ENCODE peak calls at places on chromosomes 7 and 10, in four cellular contexts. K, U, S and C are unnamed samples.

GRCh38 chr10:98055875-98056516 is 25.6 kb upstream of the CRTAC1 start:
- DNase-seq in K (no peak), U (peak), S (no peak), C (no peak)

GRCh38 chr7:15554081-15554480 is 7.7 kb downstream of the AGMO start:
- DNase-seq in K (no peak), U (peak), S (peak), C (no peak)

GRCh38 chr7:67992287-67992686 is 995.7 kb downstream of the TYW1 start:
- DNase-seq in K (no peak), U (no peak), S (no peak), C (no peak)

GRCh38 chr7:89072094-89072493 is 276.6 kb upstream of the TEX47 start:
- DNase-seq in K (no peak), U (no peak), S (no peak), C (peak)

GRCh38 chr7:19932549-19933249 is 159.3 kb upstream of the TMEM196 start:
- DNase-seq in K (no peak), U (no peak), S (no peak), C (no peak)

GRCh38 chr7:2921748-2922147 is 77.6 kb upstream of the GNA12 start:
- DNase-seq in K (peak), U (peak), S (no peak), C (no peak)

GRCh38 chr7:142646274-142646895 is 102.9 kb upstream of the PRSS1 start:
- DNase-seq in K (no peak), U (no peak), S (no peak), C (no peak)

GRCh38 chr7:141360414-141360760 is 190.8 kb upstream of the AGK start:
- DNase-seq in K (no peak), U (no peak), S (no peak), C (no peak)

GRCh38 chr7:27116521-27116946 is 14.0 kb downstream of the HOXA4 start:
- DNase-seq in K (no peak), U (no peak), S (no peak), C (no peak)

GRCh38 chr10:3116508-3117100 is 49.3 kb downstream of the PFKP start:
- DNase-seq in K (no peak), U (no peak), S (no peak), C (no peak)

GRCh38 chr10:21145751-21146445 is 248.8 kb upstream of the NEBL start:
- DNase-seq in K (no peak), U (no peak), S (no peak), C (no peak)

GRCh38 chr10:24935504-24936292 is 16.7 kb downstream of the PRTFDC1 start:
- DNase-seq in K (no peak), U (no peak), S (no peak), C (no peak)

GRCh38 chr7:2016021-2016631 is 216.6 kb downstream of the MAD1L1 start:
- DNase-seq in K (no peak), U (no peak), S (no peak), C (no peak)

GRCh38 chr7:128396357-128396756 is 13.4 kb downstream of the IMPDH1 start:
- DNase-seq in K (no peak), U (no peak), S (no peak), C (no peak)

GRCh38 chr7:86911703-86912102 is 147.8 kb downstream of the ELAPOR2 start:
- DNase-seq in K (no peak), U (peak), S (no peak), C (no peak)

GRCh38 chr10:72953687-72954086 is 919 bp downstream of the PLA2G12B start:
- DNase-seq in K (no peak), U (no peak), S (no peak), C (no peak)

GRCh38 chr7:7416031-7416968 is 119.4 kb downstream of the COL28A1 start:
- DNase-seq in K (no peak), U (peak), S (no peak), C (no peak)

GRCh38 chr10:69757206-69757552 is 44.5 kb upstream of the COL13A1 start:
- DNase-seq in K (no peak), U (no peak), S (no peak), C (no peak)

GRCh38 chr10:13792011-13792410 is 205.2 kb downstream of the PRPF18 start:
- DNase-seq in K (no peak), U (no peak), S (no peak), C (no peak)

GRCh38 chr7:101779267-101779666 is 38.2 kb upstream of the CUX1 start:
- DNase-seq in K (no peak), U (no peak), S (no peak), C (peak)

GRCh38 chr10:30207485-30208052 is 141.5 kb downstream of the MTPAP start:
- DNase-seq in K (no peak), U (peak), S (no peak), C (no peak)

GRCh38 chr10:74823791-74824183 is 2.6 kb upstream of the KAT6B start:
- DNase-seq in K (no peak), U (peak), S (no peak), C (no peak)

GRCh38 chr10:132536241-132536963 is 1.2 kb upstream of the INPP5A start:
- DNase-seq in K (no peak), U (peak), S (no peak), C (no peak)

GRCh38 chr10:114879541-114880158 is 58.1 kb downstream of the FHIP2A start:
- DNase-seq in K (peak), U (peak), S (no peak), C (no peak)

GRCh38 chr7:31464601-31465000 is 49.3 kb upstream of the ITPRID1 start:
- DNase-seq in K (peak), U (peak), S (no peak), C (no peak)

GRCh38 chr10:101133489-101134298 is 2.6 kb downstream of the TLX1 start:
- DNase-seq in K (no peak), U (no peak), S (no peak), C (no peak)

DNA sequence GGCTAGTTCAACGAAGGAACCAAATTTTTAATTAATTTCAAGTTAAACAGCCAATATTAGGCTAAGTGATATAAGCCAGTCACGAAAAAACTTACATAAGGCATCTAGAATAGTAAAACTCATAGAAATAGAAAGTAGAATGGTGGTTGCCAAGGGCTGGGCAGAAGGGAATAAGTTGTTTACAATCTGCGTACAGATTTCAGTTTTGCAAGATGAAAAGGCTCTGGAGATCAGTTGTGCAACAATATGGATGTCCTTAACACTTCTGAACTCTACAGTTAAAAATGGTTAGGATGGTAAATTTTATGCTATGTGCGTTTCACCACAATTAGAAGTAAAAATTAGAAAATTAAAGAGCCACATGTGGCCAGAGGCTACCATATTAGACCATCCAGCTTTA is 13.3 kb downstream of the SCRN1 start:
- DNase-seq in K (no peak), U (no peak), S (no peak), C (no peak)
- H3K4me3 ChIP-seq in K (no peak), U (no peak), S (no peak), C (no peak)

GRCh38 chr7:92834661-92835139 is 1.7 kb downstream of the CDK6 start:
- DNase-seq in K (peak), U (peak), S (no peak), C (no peak)
- H3K4me3 ChIP-seq in K (peak), U (peak), S (peak), C (peak)

DNA sequence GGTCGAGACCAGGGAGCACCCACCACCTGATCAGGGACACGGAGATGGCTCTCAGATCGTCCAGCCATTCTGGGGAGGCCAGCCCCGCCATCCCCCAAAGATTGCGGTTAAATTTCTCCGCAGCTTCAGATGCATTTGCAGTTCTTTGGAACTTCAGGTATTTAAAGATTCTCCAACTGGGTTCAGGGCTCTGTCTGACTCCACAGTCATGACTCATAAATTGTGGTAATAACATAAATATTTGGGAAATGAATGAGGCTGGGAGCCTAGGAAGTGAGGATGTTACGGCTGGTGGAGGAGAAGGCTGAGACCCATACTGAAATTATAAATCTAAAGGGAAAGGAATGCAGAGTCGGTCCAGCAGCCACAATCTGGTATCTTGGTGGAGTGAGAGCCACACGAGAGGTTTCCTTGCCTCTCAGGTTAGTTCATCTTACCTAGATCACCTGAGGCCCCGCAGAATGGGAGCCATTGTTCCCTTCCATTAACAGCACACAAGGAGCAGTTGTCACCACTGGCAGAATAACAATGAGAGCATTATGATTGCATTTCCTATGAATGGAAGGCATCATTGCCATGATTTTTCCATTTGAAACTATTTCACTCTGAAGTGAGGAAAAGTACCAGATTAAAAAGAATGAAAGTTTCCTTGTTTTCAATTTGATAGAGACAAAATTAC is 26.7 kb upstream of the DNAJB6 start:
- DNase-seq in K (peak), U (peak), S (peak), C (peak)
- H3K4me3 ChIP-seq in K (no peak), U (peak), S (no peak), C (no peak)

DNA sequence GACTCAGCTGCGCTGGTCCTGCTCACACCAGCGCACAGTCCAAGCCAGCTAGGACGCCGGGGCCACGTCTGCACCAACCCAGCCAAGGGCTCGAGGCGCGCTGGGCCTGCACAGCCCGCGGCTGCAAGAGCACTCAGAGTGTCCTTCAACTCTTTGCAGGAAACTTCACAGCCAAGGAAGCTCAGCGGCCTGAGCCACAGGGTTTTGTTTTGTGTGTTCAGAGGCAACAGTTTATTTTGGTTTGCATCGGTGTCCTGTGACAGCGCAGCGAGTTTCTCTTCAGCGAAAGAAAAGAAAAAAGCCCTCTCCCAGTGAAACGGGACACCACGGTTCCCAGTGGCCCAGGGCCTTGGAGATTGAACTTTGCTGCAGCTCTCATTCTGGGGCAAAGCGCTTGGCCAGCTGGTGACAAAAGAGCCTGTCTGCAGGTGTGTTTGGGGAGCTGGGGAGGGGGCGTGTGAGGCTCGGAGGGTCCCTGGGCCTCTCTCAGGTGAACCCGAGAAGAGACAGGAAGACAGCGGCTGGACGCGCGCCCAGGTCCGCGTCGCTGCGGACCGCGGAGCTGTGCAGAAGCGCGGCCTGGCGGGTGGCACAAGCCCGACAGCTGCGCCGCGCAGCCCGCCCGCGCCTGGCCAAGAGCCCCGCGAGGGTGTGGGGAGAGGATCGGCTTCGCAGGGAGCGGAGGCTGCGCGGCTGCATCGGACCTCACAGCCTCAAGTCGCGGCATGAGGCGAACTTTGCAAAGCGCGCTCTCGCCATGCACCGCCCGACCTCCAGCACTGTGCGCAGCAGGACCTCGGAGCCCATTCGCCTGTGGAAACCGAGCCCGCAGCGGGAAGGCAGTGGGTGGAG is 922 bp downstream of the CXCL12 start:
- DNase-seq in K (no peak), U (no peak), S (no peak), C (no peak)
- H3K4me3 ChIP-seq in K (peak), U (peak), S (peak), C (peak)

DNA sequence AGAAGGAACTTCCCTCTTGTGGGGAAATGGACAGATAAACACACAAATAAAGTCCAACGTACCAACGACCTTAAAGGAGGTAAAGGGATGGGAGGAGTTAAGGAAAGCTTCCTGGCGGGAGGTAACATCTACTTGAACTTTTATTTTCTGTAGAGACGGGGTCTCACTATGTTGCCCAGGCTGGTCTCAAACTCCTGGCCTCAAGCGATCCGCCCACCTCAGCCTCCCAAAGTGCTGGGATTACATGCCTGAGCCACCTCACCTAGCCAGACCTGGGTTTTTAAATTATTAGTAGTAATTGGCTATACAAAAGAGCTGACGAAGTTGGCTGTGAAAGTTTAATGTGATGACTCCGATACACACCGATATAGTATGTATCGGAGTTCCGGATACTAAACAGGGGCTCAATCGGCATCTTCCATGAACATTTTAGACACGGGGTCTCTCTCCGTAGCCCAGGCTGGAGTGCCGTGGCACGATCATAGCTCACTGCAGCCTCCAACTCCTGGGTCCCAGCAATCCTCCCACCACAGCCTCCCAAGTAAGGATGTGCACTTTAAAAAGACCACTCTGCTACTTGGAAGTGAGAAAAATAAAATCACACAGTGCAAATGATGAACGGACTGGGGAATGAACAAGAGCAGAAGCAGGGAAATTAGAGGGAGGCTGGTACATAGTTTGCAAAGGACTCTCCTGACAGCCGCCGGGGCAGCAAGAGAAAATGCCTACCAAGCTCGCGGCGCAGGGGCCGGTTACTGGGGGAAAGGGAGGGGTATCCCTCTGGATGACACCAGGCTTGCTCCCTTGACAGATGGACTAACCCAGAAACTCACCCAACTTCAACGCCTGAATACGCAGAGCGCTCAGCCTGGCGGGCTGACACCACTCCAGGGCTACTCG is 1.0 kb downstream of the BCL7B start:
- DNase-seq in K (no peak), U (no peak), S (no peak), C (no peak)
- H3K4me3 ChIP-seq in K (peak), U (peak), S (peak), C (peak)

GRCh38 chr7:138667535-138667934 is 33.6 kb downstream of the SVOPL start:
- DNase-seq in K (no peak), U (no peak), S (no peak), C (no peak)
- H3K4me3 ChIP-seq in K (no peak), U (no peak), S (no peak), C (no peak)